ENCODE peak calls at places on chromosomes 11 and 22, in six cellular contexts. Q, M, L, G, Y and B are unnamed samples.

GRCh38 chr11:64186205-64187165 is 514 bp downstream of the STIP1 start:
- DNase-seq in Q (peak), M (no peak), L (no peak), G (no peak), Y (peak), B (no peak)

GRCh38 chr11:15941206-15941770 is 415.1 kb downstream of the SOX6 start:
- DNase-seq in Q (no peak), M (no peak), L (peak), G (no peak), Y (no peak), B (peak)

GRCh38 chr22:50461979-50462540 is 12.8 kb downstream of the SBF1 start:
- DNase-seq in Q (no peak), M (no peak), L (no peak), G (no peak), Y (no peak), B (no peak)

GRCh38 chr11:43515090-43515489 is 156.4 kb downstream of the TTC17 start:
- DNase-seq in Q (no peak), M (no peak), L (no peak), G (no peak), Y (peak), B (no peak)

GRCh38 chr11:122210378-122210995 is 94.5 kb upstream of the BLID start:
- DNase-seq in Q (no peak), M (no peak), L (no peak), G (no peak), Y (no peak), B (no peak)

GRCh38 chr11:21110378-21110777 is 441.0 kb downstream of the NELL1 start:
- DNase-seq in Q (no peak), M (no peak), L (no peak), G (no peak), Y (peak), B (no peak)

GRCh38 chr11:68049509-68050370 is 10.9 kb downstream of the TCIRG1 start:
- DNase-seq in Q (no peak), M (no peak), L (peak), G (no peak), Y (no peak), B (no peak)

GRCh38 chr11:28384418-28384817 is 276.2 kb downstream of the METTL15 start:
- DNase-seq in Q (no peak), M (no peak), L (peak), G (no peak), Y (no peak), B (no peak)

GRCh38 chr11:67033661-67034166 is 10.8 kb downstream of the SYT12 start:
- DNase-seq in Q (no peak), M (no peak), L (peak), G (no peak), Y (no peak), B (no peak)

DNA sequence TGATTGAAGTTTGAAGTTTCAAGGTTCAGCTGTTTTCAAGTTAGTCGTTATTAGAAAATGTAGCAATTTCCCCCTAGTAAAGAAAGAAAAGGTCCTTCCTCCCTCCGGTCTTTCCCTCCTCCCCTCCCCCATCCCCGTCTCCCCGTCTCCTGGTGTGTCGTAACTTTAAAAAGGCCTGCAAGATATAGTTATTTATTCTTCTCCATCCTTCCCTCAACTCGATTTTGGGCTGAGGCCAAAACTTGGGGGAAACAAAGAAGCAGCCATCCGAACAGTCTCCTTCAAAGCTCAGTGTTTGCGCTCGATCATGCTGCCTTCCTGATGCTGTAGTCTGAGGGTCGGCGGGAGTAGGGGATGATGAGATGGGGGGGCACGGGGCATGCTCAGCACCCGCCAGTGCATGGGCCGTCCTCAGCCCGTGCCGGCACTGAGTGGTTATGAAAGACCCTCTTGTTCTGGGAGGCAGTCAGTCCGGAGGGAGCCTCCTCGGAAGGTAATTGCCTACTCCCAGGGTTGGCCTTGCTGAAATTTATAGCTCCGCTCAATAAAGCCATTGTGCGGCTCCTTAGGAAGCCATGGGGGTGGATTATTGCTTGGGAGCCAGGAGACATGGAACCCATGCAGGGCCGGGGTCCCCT is 212.5 kb upstream of the CADM1 start:
- DNase-seq in Q (no peak), M (no peak), L (no peak), G (no peak), Y (no peak), B (no peak)
- H3K4me3 ChIP-seq in Q (no peak), M (no peak), L (no peak), G (no peak), Y (no peak), B (no peak)

DNA sequence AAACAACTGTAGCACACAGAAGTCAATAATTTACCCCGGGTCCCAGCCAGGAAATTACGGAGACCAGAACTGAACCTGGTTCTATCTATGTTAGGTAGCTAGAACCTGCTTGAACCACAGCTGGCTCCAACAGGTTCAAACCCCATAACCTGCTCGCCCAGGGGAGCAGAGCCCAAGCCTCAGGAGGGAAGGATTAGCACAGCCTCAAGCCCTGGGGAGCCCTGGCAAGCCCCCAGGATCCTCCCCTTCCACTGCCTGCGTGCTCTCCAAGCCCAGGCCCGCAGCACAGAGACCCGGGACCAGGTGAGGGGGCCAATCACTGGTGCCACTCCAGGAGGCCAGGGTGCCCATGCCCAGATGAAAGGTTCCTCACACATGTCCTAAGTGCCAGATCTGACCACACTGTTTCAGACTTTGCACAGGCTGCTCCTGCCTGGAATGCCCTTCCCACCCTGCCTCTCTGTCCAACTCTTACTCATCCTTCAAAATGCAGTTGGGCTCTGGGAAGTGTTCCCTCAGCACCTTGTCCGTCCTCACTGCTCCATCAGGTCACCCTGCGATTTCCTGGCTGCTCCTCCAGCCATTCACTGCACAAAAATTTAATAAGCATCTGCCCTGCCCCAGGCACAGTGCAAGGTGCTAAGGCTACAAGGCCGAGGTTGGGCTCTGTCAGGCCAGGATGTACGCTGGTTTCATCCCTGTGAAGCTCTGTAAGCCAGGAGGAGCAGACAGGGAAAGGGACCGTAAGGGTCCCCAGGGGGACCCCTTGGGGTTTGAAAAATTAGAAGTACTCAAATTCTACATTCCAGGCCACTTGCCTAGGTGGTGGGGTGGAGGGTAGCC is 32.2 kb downstream of the ARRB1 start:
- DNase-seq in Q (no peak), M (no peak), L (no peak), G (no peak), Y (no peak), B (no peak)
- H3K4me3 ChIP-seq in Q (no peak), M (no peak), L (no peak), G (no peak), Y (no peak), B (no peak)

GRCh38 chr22:43157874-43158546 is 6.7 kb downstream of the TSPO start:
- DNase-seq in Q (no peak), M (no peak), L (no peak), G (no peak), Y (no peak), B (no peak)

GRCh38 chr22:43153916-43154315 is 2.6 kb downstream of the TSPO start:
- DNase-seq in Q (no peak), M (no peak), L (no peak), G (no peak), Y (no peak), B (no peak)

GRCh38 chr22:43155789-43156188 is 4.4 kb downstream of the TSPO start:
- DNase-seq in Q (no peak), M (no peak), L (no peak), G (no peak), Y (no peak), B (no peak)

GRCh38 chr22:43152355-43153071 is 1.2 kb downstream of the TSPO start:
- DNase-seq in Q (peak), M (peak), L (peak), G (peak), Y (no peak), B (no peak)

GRCh38 chr22:43154887-43155536 is 3.7 kb downstream of the TSPO start:
- DNase-seq in Q (no peak), M (peak), L (no peak), G (peak), Y (no peak), B (no peak)
- H3K4me3 ChIP-seq in Q (no peak), M (no peak), L (no peak), G (no peak), Y (no peak), B (no peak)

DNA sequence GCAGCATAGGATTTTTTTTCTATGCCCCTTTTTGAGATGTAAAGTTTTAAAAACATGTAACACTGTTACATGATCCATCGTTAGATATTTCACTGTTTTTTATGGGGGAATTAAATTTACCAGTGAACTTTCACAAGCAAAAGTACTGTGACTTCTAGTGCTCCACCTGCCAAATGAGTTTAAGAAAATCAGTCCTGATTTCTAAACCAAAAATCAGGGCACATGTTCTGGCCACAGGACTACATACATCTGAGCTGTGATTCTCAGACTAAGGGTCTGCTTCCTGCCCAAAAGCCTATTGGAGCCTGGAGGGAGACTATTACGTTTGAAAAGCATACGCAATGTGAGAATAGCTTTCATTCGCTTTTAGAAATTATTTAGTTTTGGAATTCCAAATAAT is 22.5 kb downstream of the TMPRSS13 start:
- DNase-seq in Q (no peak), M (no peak), L (no peak), G (no peak), Y (no peak), B (no peak)
- H3K4me3 ChIP-seq in Q (no peak), M (no peak), L (no peak), G (no peak), Y (no peak), B (no peak)

GRCh38 chr11:71153005-71153395 is 99.4 kb downstream of the SHANK2 start:
- DNase-seq in Q (no peak), M (no peak), L (peak), G (peak), Y (peak), B (no peak)
- H3K4me3 ChIP-seq in Q (no peak), M (no peak), L (no peak), G (no peak), Y (peak), B (no peak)

DNA sequence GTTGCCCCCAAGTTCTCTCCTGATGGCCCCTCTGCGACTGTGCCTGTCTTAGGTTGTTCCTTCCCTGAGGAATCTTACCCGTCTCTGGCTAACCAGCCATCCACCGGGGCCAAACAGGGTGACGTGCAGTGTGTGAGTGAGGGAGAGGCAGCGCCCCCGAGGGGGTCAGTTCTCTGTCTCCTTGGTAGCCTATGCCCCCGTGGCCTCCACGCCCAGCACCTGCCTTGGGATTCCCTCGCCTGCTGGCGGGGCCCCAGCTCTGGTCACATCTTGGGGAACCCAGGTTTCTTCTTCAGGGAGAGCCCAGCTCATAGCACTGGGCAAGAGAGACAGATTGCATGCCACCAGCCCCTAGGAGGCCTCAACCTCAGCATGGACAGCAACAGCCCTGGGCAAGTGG is 5.8 kb downstream of the NXF1 start:
- DNase-seq in Q (no peak), M (no peak), L (no peak), G (no peak), Y (no peak), B (no peak)
- H3K4me3 ChIP-seq in Q (no peak), M (no peak), L (no peak), G (no peak), Y (no peak), B (no peak)

DNA sequence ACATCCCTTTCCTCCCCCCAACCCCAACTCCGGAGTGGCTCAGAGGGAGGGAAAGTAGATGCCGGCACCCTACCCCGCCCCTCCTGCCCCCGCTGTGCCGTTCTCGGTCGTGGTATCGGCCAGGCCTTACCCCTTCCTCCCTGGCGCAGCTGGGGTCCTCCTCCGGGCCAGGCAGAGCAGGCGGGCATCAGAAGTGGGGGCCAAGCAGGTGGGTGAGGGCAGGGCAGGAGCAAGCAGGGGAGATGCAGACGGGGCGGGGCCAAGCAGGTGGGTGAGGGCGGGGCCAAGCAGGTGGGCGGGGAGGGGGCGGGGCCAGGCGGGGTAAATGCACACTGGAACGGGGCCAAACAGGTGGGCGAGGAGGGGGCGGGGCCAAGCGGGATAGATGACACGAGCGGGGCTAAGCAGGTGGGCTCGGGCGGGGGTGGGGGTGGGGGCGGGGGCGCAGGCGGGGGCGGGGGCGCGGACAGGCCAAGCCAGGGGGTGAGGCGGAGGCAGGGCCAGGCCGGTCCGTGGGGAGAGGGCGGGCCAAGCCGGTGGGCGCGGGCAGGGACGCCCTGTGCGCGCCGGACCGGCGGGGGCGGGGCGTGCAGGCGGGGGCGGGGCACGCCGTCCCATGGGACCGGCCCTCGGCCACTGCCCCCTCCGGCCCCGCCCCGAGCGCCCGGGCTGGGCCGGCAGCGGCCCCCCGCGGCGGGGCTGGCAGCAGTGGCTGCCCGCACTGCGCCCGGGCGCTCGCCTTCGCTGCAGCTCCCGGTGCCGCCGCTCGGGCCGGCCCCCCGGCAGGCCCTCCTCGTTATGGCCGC is at the start of the genes KCNQ1 and TRPM5:
- DNase-seq in Q (no peak), M (no peak), L (no peak), G (peak), Y (peak), B (no peak)
- H3K4me3 ChIP-seq in Q (no peak), M (peak), L (no peak), G (peak), Y (peak), B (no peak)